ENCODE peak calls at places on chromosomes 1 and 21, in eight cellular contexts. G, E, J, H, A, Q, N and O are unnamed samples.

GRCh38 chr1:66676616-66677298 is 75.5 kb upstream of the DYNLT5 start:
- DNase-seq in G (no peak), H (no peak), E (no peak), J (no peak), N (no peak), A (no peak), Q (no peak), O (no peak)

GRCh38 chr1:227372662-227373061 is 54.4 kb upstream of the CDC42BPA start:
- DNase-seq in A (no peak), H (no peak), Q (peak), E (no peak), N (no peak), G (no peak), J (no peak), O (no peak)

GRCh38 chr1:27366411-27367159 is at the start of gene MAP3K6:
- DNase-seq in E (peak), Q (peak), N (peak), A (peak), H (peak), G (no peak), J (no peak), O (peak)

GRCh38 chr21:29511076-29511475 is 212.4 kb downstream of the BACH1 start:
- DNase-seq in G (no peak), H (no peak), E (no peak), J (no peak), A (no peak), N (no peak), Q (no peak), O (no peak)

GRCh38 chr1:58249729-58250586 is 296.6 kb downstream of the OMA1 start:
- DNase-seq in J (no peak), A (peak), N (peak), E (peak), G (peak), Q (peak), H (no peak), O (peak)

GRCh38 chr1:47782414-47783165 is 214.6 kb downstream of the TRABD2B start:
- DNase-seq in G (no peak), E (no peak), H (no peak), Q (peak), A (no peak), N (no peak), J (no peak), O (no peak)

GRCh38 chr1:145858238-145858936 is 494 bp downstream of the PIAS3 start:
- DNase-seq in N (peak), A (peak), G (no peak), H (no peak), E (no peak), J (peak), Q (peak), O (peak)

GRCh38 chr21:14591277-14591876 is 45.3 kb upstream of the SAMSN1 start:
- DNase-seq in J (no peak), A (no peak), G (no peak), N (no peak), H (no peak), Q (no peak), E (no peak), O (no peak)

GRCh38 chr1:221573727-221574126 is 168.2 kb downstream of the DUSP10 start:
- DNase-seq in Q (peak), E (no peak), A (no peak), G (no peak), N (no peak), H (no peak), J (no peak), O (no peak)

GRCh38 chr1:214603819-214604252 is 841 bp downstream of the CENPF start:
- DNase-seq in J (no peak), N (no peak), H (no peak), E (no peak), Q (no peak), G (no peak), A (peak), O (no peak)

GRCh38 chr1:170576980-170577379 is 45.0 kb downstream of the GORAB start:
- DNase-seq in J (no peak), Q (no peak), H (no peak), N (no peak), E (no peak), A (no peak), G (no peak), O (no peak)

GRCh38 chr1:172909606-172910326 is 141.0 kb downstream of the TNFSF18 start:
- DNase-seq in N (no peak), Q (no peak), J (no peak), G (no peak), H (no peak), A (no peak), E (no peak), O (no peak)

GRCh38 chr21:45262616-45263015 is 25.1 kb downstream of the POFUT2 start:
- DNase-seq in E (no peak), G (no peak), J (no peak), A (no peak), N (no peak), H (no peak), Q (no peak), O (no peak)

GRCh38 chr21:44887126-44887806 is 13.8 kb upstream of the PTTG1IP start:
- DNase-seq in G (no peak), H (no peak), N (no peak), J (no peak), A (no peak), Q (no peak), E (no peak), O (no peak)

GRCh38 chr1:197981546-197981945 is 64.4 kb downstream of the LHX9 start:
- DNase-seq in J (no peak), E (no peak), N (no peak), H (no peak), Q (no peak), G (no peak), A (no peak), O (no peak)

GRCh38 chr21:40534886-40535285 is 312.1 kb downstream of the DSCAM start:
- DNase-seq in G (no peak), H (no peak), A (no peak), E (no peak), Q (no peak), N (no peak), J (no peak), O (no peak)

GRCh38 chr1:205041121-205041758 is 1.8 kb upstream of the CNTN2 start:
- DNase-seq in E (no peak), Q (no peak), A (no peak), H (no peak), N (no peak), G (no peak), J (no peak), O (no peak)

GRCh38 chr1:22814176-22815042 is 103.8 kb downstream of the EPHB2 start:
- DNase-seq in J (no peak), A (no peak), N (no peak), Q (no peak), G (no peak), E (peak), H (peak), O (no peak)

GRCh38 chr1:88327391-88328267 is 356.4 kb upstream of the PKN2 start:
- DNase-seq in A (peak), N (no peak), E (no peak), G (no peak), Q (no peak), J (no peak), H (no peak), O (no peak)

GRCh38 chr1:210394281-210394798 is 65.6 kb downstream of the HHAT start:
- DNase-seq in E (no peak), H (no peak), J (no peak), N (no peak), Q (peak), A (no peak), G (no peak), O (no peak)

GRCh38 chr1:163928080-163928479 is 606.3 kb downstream of the NUF2 start:
- DNase-seq in Q (no peak), N (no peak), A (peak), E (no peak), G (no peak), J (no peak), H (no peak), O (no peak)

GRCh38 chr21:33844104-33844889 is 71.3 kb downstream of the ATP5PO start:
- DNase-seq in Q (peak), E (no peak), J (no peak), G (no peak), H (no peak), A (no peak), N (no peak), O (no peak)

GRCh38 chr1:230379928-230380327 is 46.2 kb downstream of the PGBD5 start:
- DNase-seq in E (no peak), N (no peak), G (no peak), Q (no peak), H (no peak), J (no peak), A (no peak), O (no peak)

GRCh38 chr1:165408518-165408917 is 36.4 kb downstream of the RXRG start:
- DNase-seq in G (no peak), E (no peak), H (peak), N (peak), Q (no peak), J (no peak), A (peak), O (no peak)

GRCh38 chr1:1020000-1020404 is at the start of gene AGRN:
- DNase-seq in E (no peak), Q (no peak), N (no peak), A (no peak), H (no peak), G (no peak), J (no peak), O (peak)